ENCODE peak calls at places on chromosomes 11 and 22, in four cellular contexts. O, K, V and B are unnamed samples. For H3K4me1, the result is how much of the 10 kb centered on the place peaks cover.

GRCh38 chr11:10990637-10991036 is 132.8 kb upstream of the ZBED5 start:
- DNase-seq in V (no peak), K (no peak), O (no peak), B (no peak)

GRCh38 chr11:120334894-120335462 is 1.2 kb upstream of the ARHGEF12 start:
- DNase-seq in K (peak), O (peak), V (peak), B (peak)

GRCh38 chr11:3109921-3110706 is 52.9 kb upstream of the CARS1 start:
- DNase-seq in K (no peak), V (peak), O (no peak), B (peak)

GRCh38 chr22:37244114-37244921 is at the start of gene RAC2:
- DNase-seq in O (no peak), K (peak), V (peak), B (peak)

GRCh38 chr11:76791861-76792260 is 8.7 kb downstream of the TSKU start:
- DNase-seq in K (no peak), O (no peak), V (no peak), B (no peak)

GRCh38 chr11:126256216-126256615 is 12.5 kb downstream of the SRPRA start:
- DNase-seq in K (no peak), O (no peak), V (no peak), B (no peak)

GRCh38 chr11:13486926-13487660 is 8.7 kb downstream of the PTH start:
- DNase-seq in V (peak), O (peak), K (peak), B (no peak)

GRCh38 chr22:22720201-22720723 is 75.8 kb downstream of the GGTLC2 start:
- DNase-seq in V (no peak), K (no peak), O (peak), B (no peak)

GRCh38 chr22:38230108-38230825 is 28.5 kb downstream of the MAFF start:
- DNase-seq in O (no peak), K (peak), V (no peak), B (no peak)

GRCh38 chr22:32106930-32107329 is 52.2 kb downstream of the C22orf42 start:
- DNase-seq in K (no peak), O (peak), V (no peak), B (no peak)

GRCh38 chr22:37485714-37486223 is 415 bp downstream of the MFNG start:
- DNase-seq in K (no peak), V (no peak), O (no peak), B (no peak)

GRCh38 chr11:94767701-94768601 is at the start of gene AMOTL1:
- DNase-seq in K (peak), V (peak), O (peak), B (peak)

GRCh38 chr11:8063319-8063718 is 17.7 kb upstream of the TUB start:
- DNase-seq in V (peak), O (no peak), K (peak), B (peak)

GRCh38 chr11:117574551-117574950 is 222.5 kb downstream of the DSCAML1 start:
- DNase-seq in V (no peak), O (no peak), K (no peak), B (no peak)

GRCh38 chr11:70191495-70192140 is 11.5 kb upstream of the FADD start:
- DNase-seq in O (peak), K (peak), V (peak), B (peak)

GRCh38 chr11:22808559-22809197 is 20.9 kb downstream of the SVIP start:
- DNase-seq in K (peak), V (peak), O (no peak), B (no peak)

GRCh38 chr11:79069504-79069903 is 371.3 kb downstream of the TENM4 start:
- DNase-seq in K (no peak), O (no peak), V (no peak), B (no peak)

GRCh38 chr11:21263026-21263425 is 593.6 kb downstream of the NELL1 start:
- DNase-seq in O (no peak), K (no peak), V (no peak), B (no peak)

GRCh38 chr22:30221121-30221992 is 25.2 kb downstream of the LIF start:
- DNase-seq in V (no peak), K (no peak), O (no peak), B (no peak)

GRCh38 chr11:116043857-116044256 is 539.6 kb upstream of the CADM1 start:
- DNase-seq in K (no peak), V (no peak), O (no peak), B (no peak)

GRCh38 chr11:35364101-35364780 is 55.1 kb downstream of the SLC1A2 start:
- DNase-seq in K (peak), O (no peak), V (peak), B (peak)

GRCh38 chr22:46463435-46464227 is 73.8 kb downstream of the CELSR1 start:
- DNase-seq in V (no peak), O (no peak), K (no peak), B (no peak)

GRCh38 chr11:121300313-121300971 is 7.9 kb downstream of the SC5D start:
- DNase-seq in V (no peak), K (peak), O (no peak), B (no peak)

GRCh38 chr11:26916805-26917204 is 77.1 kb upstream of the FIBIN start:
- DNase-seq in V (no peak), K (no peak), O (no peak), B (no peak)

DNA sequence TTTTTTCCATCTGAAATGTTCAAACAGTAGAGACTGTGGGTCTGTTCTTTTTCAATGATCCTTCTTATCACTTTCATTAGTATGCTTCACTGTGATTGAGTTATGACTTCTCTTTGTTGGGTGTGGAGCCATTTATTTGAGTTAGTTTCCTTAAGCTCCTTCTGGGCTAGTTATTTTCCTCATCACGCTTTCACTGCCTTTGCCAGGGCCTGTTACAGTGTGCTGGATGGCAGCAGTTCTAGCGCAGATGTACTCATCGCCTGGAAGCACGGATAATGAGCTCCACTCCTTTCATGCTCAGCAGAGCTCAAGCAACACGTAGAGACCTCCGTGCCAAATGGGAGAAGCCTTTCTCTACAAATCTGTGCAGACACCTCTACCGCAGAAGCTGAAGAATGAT is 7.0 kb upstream of the ARHGAP42 start:
- DNase-seq in O (no peak), V (no peak), K (no peak), B (no peak)
- H3K4me1 ChIP-seq in O (under half), V (under half), K (under half), B (under half)

DNA sequence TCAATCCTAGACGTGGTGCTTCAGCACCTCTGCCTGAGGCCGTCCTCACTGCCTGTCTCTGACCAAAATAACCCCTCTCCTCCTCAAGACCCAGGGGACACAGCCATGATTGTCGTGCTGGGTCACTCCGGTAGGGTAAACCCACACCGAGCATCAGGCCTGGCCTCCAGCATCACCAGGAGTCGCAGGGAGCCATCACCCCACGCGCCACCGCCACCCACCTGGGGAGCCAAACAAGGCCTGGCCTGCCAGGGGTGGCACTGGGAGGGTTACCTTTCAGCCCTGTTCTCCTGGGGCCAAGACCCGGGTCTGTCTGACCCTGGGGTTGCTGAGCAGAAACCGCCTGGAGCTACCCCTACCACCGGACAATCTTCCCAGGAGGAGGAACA is 39.3 kb upstream of the NNMT start:
- DNase-seq in V (no peak), K (no peak), O (no peak), B (no peak)
- H3K27ac ChIP-seq in V (no peak), K (peak), O (peak), B (peak)

GRCh38 chr11:45664376-45665205 is 831 bp downstream of the CHST1 start:
- DNase-seq in O (no peak), K (no peak), V (no peak), B (no peak)
- H3K4me3 ChIP-seq in O (peak), K (peak), V (peak), B (peak)

GRCh38 chr22:17143826-17144225 is 15.3 kb downstream of the HDHD5 start:
- DNase-seq in K (no peak), O (no peak), V (no peak), B (no peak)

GRCh38 chr22:17149073-17149815 is 9.8 kb downstream of the HDHD5 start:
- DNase-seq in O (no peak), K (no peak), V (no peak), B (no peak)

GRCh38 chr22:17143101-17143500 is 16.0 kb downstream of the HDHD5 start:
- DNase-seq in K (no peak), O (no peak), V (no peak), B (no peak)

GRCh38 chr22:17140826-17141771 is 18.0 kb downstream of the HDHD5 start:
- DNase-seq in O (no peak), K (no peak), V (no peak), B (no peak)

GRCh38 chr22:17145021-17145680 is 13.9 kb downstream of the HDHD5 start:
- DNase-seq in K (no peak), O (no peak), V (no peak), B (no peak)
- H3K4me1 ChIP-seq in K (under half), O (under half), V (under half), B (under half)

GRCh38 chr22:50482107-50483074 is 1.0 kb downstream of the ADM2 start:
- DNase-seq in O (no peak), V (no peak), K (no peak), B (no peak)
- H3K27ac ChIP-seq in O (no peak), V (no peak), K (no peak), B (no peak)

DNA sequence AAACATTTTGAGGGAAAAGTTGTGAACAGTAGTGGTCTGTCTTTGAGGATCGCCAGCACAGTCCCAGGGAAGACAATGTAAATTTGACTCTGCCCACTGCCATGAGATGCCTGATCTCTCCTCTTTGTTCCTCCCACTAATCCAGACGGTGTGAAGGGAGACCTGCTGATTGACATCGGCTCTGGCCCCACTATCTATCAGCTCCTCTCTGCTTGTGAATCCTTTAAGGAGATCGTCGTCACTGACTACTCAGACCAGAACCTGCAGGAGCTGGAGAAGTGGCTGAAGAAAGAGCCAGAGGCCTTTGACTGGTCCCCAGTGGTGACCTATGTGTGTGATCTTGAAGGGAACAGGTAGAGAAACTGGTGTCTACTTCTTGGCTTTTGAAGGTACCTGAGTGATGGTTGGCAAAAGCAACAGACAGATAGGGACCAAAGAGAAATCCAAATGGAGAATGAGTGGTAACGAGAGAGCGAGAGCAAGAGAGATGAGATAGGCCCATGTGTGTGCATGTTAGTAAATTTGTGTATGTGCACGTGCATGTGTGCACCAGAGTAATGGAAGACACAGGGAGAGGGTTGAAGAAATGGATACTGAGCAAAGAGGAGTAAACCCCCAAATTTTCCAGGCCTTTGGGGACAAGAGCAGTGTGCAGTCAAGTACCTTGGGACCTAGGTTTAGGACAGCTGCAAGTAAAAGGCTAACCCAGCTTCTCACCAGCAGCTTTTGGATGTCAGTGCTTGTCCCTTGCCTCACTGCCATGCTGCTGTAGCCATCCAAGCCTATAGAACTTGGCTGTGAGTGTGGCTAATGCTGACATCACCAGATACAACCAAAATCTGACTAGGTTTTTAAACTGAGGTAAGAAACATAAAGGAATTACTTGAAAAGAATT is 1.9 kb downstream of the NNMT start:
- DNase-seq in O (no peak), K (no peak), V (no peak), B (no peak)
- H3K4me3 ChIP-seq in O (no peak), K (peak), V (peak), B (peak)